ENCODE peak calls at places on chromosomes 16 and 17, in eight cellular contexts. O is stimulated activated CD4-positive, alpha-beta T cell treated with anti-CD3 and anti-CD28 coated beads, TNF-alpha, amount 100 ng/mL, for 48 hours; Q is germinal center; M is activated CD8-positive, alpha-beta T cell treated with anti-CD3 and anti-CD28 coated beads, Interleukin-2, amount 10 ng/mL, durations not matched to agents 7 days and 5 days; A is NB4; H is T-helper 1 cell; P is stimulated activated CD8-positive, alpha-beta memory T cell treated with anti-CD3 and anti-CD28 coated beads, Interleukin-7, amount 100 ng/mL, for 24 hours; X is T-cell. J is an unnamed sample.

GRCh38 chr16:10240854-10241613 is 58.8 kb upstream of the GRIN2A start:
- DNase-seq in X (no peak), P (no peak), Q (no peak), O (no peak), A (no peak), H (no peak), M (no peak), J (no peak)

GRCh38 chr17:63943745-63944144 is 11.6 kb upstream of the CD79B start:
- DNase-seq in P (no peak), X (no peak), H (no peak), A (no peak), M (no peak), Q (no peak), O (no peak), J (no peak)

GRCh38 chr16:58392215-58393137 is at the start of gene GINS3:
- DNase-seq in A (peak), X (peak), P (peak), O (peak), H (peak), Q (peak), M (peak), J (peak)

GRCh38 chr16:4494746-4495490 is 18.7 kb downstream of the HMOX2 start:
- DNase-seq in A (no peak), M (no peak), H (no peak), X (no peak), P (no peak), O (no peak), Q (no peak), J (no peak)

GRCh38 chr16:50841081-50841886 is 99.4 kb downstream of the CYLD start:
- DNase-seq in H (peak), P (peak), M (peak), O (peak), X (no peak), Q (peak), A (peak), J (no peak)

GRCh38 chr16:31472559-31473203 is 729 bp downstream of the TGFB1I1 start:
- DNase-seq in X (no peak), H (no peak), Q (peak), M (peak), O (no peak), A (peak), P (no peak), J (peak)

GRCh38 chr16:23145186-23145585 is 4.1 kb downstream of the USP31 start:
- DNase-seq in O (no peak), X (no peak), A (no peak), M (no peak), P (no peak), Q (no peak), H (no peak), J (no peak)

GRCh38 chr17:43423777-43424455 is 25.1 kb downstream of the ARL4D start:
- DNase-seq in Q (no peak), M (no peak), O (no peak), X (no peak), P (no peak), A (no peak), H (no peak), J (no peak)

GRCh38 chr16:57374067-57374534 is 1.8 kb downstream of the CX3CL1 start:
- DNase-seq in A (no peak), M (no peak), O (no peak), Q (no peak), X (no peak), H (no peak), P (no peak), J (no peak)

GRCh38 chr17:4658478-4659305 is 17.2 kb upstream of the ALOX15 start:
- DNase-seq in X (no peak), H (no peak), O (peak), M (peak), A (peak), Q (no peak), P (peak), J (no peak)

GRCh38 chr16:15725641-15726240 is 75.7 kb downstream of the NDE1 start:
- DNase-seq in P (no peak), M (no peak), O (no peak), A (no peak), H (no peak), Q (no peak), X (no peak), J (no peak)

GRCh38 chr16:27503662-27504061 is 46.1 kb downstream of the GTF3C1 start:
- DNase-seq in M (no peak), H (no peak), Q (no peak), A (no peak), X (no peak), P (no peak), O (no peak), J (no peak)

J was measured in Kasumi-1.